ENCODE peak calls at places on chromosomes 11 and 22, in eight cellular contexts. One of them, this sample, is unnamed.

GRCh38 chr11:22338465-22338810 is 257 bp downstream of the SLC17A6 start:
- DNase-seq in epithelial cell of esophagus: no peak
- DNase-seq in fibroblast of the aortic adventitia: no peak
- DNase-seq in CD8-positive, alpha-beta T cell: no peak
- DNase-seq in brain microvascular endothelial cell: no peak
- DNase-seq in pancreas: no peak
- DNase-seq in AG09319: no peak
- DNase-seq in HFFc6: no peak
- DNase-seq in this sample: no peak

GRCh38 chr11:109123811-109124787 is 297.9 kb upstream of the C11orf87 start:
- DNase-seq in epithelial cell of esophagus: no peak
- DNase-seq in fibroblast of the aortic adventitia: peak; percentile 55
- DNase-seq in CD8-positive, alpha-beta T cell: no peak
- DNase-seq in brain microvascular endothelial cell: peak; percentile 15
- DNase-seq in pancreas: no peak
- DNase-seq in AG09319: no peak
- DNase-seq in HFFc6: no peak
- DNase-seq in this sample: no peak

GRCh38 chr11:115676768-115677167 is 172.6 kb upstream of the CADM1 start:
- DNase-seq in epithelial cell of esophagus: no peak
- DNase-seq in fibroblast of the aortic adventitia: no peak
- DNase-seq in CD8-positive, alpha-beta T cell: no peak
- DNase-seq in brain microvascular endothelial cell: peak; percentile 7
- DNase-seq in pancreas: no peak
- DNase-seq in AG09319: no peak
- DNase-seq in HFFc6: no peak
- DNase-seq in this sample: no peak

GRCh38 chr11:2313051-2313951 is 11.5 kb downstream of the TSPAN32 start:
- DNase-seq in epithelial cell of esophagus: no peak
- DNase-seq in fibroblast of the aortic adventitia: no peak
- DNase-seq in CD8-positive, alpha-beta T cell: no peak
- DNase-seq in brain microvascular endothelial cell: no peak
- DNase-seq in pancreas: peak; percentile 57
- DNase-seq in AG09319: no peak
- DNase-seq in HFFc6: no peak
- DNase-seq in this sample: no peak

GRCh38 chr11:78261869-78262637 is 73.3 kb downstream of the USP35 start:
- DNase-seq in epithelial cell of esophagus: no peak
- DNase-seq in fibroblast of the aortic adventitia: no peak
- DNase-seq in CD8-positive, alpha-beta T cell: no peak
- DNase-seq in brain microvascular endothelial cell: no peak
- DNase-seq in pancreas: no peak
- DNase-seq in AG09319: no peak
- DNase-seq in HFFc6: no peak
- DNase-seq in this sample: no peak

GRCh38 chr11:28697920-28698827 is 590.0 kb downstream of the METTL15 start:
- DNase-seq in epithelial cell of esophagus: peak; percentile 58
- DNase-seq in fibroblast of the aortic adventitia: peak; percentile 77
- DNase-seq in CD8-positive, alpha-beta T cell: no peak
- DNase-seq in brain microvascular endothelial cell: peak; percentile 43
- DNase-seq in pancreas: peak; percentile 82
- DNase-seq in AG09319: peak; percentile 3
- DNase-seq in HFFc6: no peak
- DNase-seq in this sample: no peak

GRCh38 chr11:61270354-61271070 is 24.6 kb downstream of the VWCE start:
- DNase-seq in epithelial cell of esophagus: peak; percentile 75
- DNase-seq in fibroblast of the aortic adventitia: peak; percentile 57
- DNase-seq in CD8-positive, alpha-beta T cell: no peak
- DNase-seq in brain microvascular endothelial cell: no peak
- DNase-seq in pancreas: no peak
- DNase-seq in AG09319: no peak
- DNase-seq in HFFc6: peak; percentile 67
- DNase-seq in this sample: no peak

GRCh38 chr11:62394825-62395538 is 23.9 kb upstream of the SCGB1A1 start:
- DNase-seq in epithelial cell of esophagus: peak; percentile 87
- DNase-seq in fibroblast of the aortic adventitia: peak; percentile 92
- DNase-seq in CD8-positive, alpha-beta T cell: peak; percentile 41
- DNase-seq in brain microvascular endothelial cell: peak; percentile 73
- DNase-seq in pancreas: peak; percentile 77
- DNase-seq in AG09319: peak; percentile 61
- DNase-seq in HFFc6: peak; percentile 76
- DNase-seq in this sample: no peak

GRCh38 chr22:19876941-19877625 is 22.4 kb upstream of the GNB1L start:
- DNase-seq in epithelial cell of esophagus: no peak
- DNase-seq in fibroblast of the aortic adventitia: no peak
- DNase-seq in CD8-positive, alpha-beta T cell: no peak
- DNase-seq in brain microvascular endothelial cell: no peak
- DNase-seq in pancreas: peak; percentile 46
- DNase-seq in AG09319: no peak
- DNase-seq in HFFc6: no peak
- DNase-seq in this sample: no peak

DNA sequence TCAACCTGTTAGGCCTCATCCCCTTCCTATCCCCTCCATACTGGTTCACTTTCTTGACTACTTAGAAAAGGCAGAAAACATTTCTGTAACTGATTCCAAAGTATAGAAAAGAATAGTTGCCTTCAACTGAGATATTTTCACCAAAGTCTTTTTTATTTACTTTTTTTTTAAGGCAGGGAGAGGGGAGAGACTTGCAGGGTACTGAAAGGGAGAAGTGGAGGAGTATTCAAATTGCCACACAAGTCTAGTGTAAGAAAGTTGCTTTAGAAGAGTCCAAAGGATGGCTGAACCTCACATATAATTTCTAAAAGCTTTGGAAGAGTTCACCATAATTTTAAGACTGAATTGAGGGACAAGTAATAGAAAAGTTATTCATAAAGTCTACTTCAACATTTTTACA is 6.3 kb downstream of the PHF21A start:
- DNase-seq in epithelial cell of esophagus: no peak
- DNase-seq in fibroblast of the aortic adventitia: no peak
- DNase-seq in CD8-positive, alpha-beta T cell: no peak
- DNase-seq in brain microvascular endothelial cell: no peak
- DNase-seq in pancreas: no peak
- DNase-seq in AG09319: no peak
- DNase-seq in HFFc6: no peak
- DNase-seq in this sample: no peak
- TF ChIP-seq CTCF in epithelial cell of esophagus: no peak
- TF ChIP-seq CTCF in fibroblast of the aortic adventitia: no peak
- TF ChIP-seq CTCF in CD8-positive, alpha-beta T cell: no peak
- TF ChIP-seq CTCF in brain microvascular endothelial cell: no peak
- TF ChIP-seq CTCF in pancreas: no peak
- TF ChIP-seq CTCF in AG09319: no peak
- TF ChIP-seq CTCF in HFFc6: no peak
- TF ChIP-seq CTCF in this sample: no peak

DNA sequence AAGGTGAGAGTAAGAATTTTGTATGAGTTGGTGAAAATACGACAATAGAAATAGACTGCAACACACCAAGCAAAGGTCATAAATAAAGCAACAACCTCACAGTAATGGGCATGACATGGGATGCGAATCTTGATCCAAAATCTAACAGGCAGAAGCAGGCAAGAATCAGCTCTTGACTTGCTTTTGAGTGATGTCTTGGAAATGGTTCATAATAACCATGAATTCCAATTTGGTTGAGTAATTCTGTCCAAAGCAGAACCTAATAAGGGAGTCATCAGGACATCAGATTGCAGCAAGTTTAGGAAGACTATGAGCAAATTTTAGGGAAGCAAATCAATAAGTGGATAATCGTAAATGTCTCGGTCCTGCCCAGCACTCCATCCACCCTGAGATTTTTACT is 224.0 kb upstream of the ISX start:
- DNase-seq in epithelial cell of esophagus: no peak
- DNase-seq in fibroblast of the aortic adventitia: no peak
- DNase-seq in CD8-positive, alpha-beta T cell: no peak
- DNase-seq in brain microvascular endothelial cell: no peak
- DNase-seq in pancreas: no peak
- DNase-seq in AG09319: no peak
- DNase-seq in HFFc6: no peak
- DNase-seq in this sample: no peak
- TF ChIP-seq CTCF in epithelial cell of esophagus: no peak
- TF ChIP-seq CTCF in fibroblast of the aortic adventitia: no peak
- TF ChIP-seq CTCF in CD8-positive, alpha-beta T cell: no peak
- TF ChIP-seq CTCF in brain microvascular endothelial cell: no peak
- TF ChIP-seq CTCF in pancreas: no peak
- TF ChIP-seq CTCF in AG09319: no peak
- TF ChIP-seq CTCF in HFFc6: no peak
- TF ChIP-seq CTCF in this sample: no peak

DNA sequence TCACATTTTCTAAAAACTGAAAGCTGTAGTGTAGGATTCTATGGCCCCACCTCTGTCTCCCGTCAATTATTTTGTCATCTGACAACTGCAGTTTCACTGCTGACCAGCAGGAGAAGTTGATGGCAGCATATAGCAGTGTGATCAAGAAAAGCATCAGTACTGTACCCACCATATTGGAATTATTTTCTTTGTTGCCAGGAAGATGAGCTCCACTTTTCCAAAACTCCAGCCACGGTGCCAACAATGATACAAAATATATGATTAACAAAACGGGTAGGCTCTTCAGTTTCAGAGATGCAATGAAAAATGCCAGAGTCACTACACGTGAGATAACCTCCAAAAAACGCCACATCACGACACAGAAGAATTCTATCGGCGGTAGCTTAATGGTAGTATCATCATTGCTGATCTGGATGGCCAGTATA is 41.3 kb downstream of the XKR3 start:
- DNase-seq in epithelial cell of esophagus: no peak
- DNase-seq in fibroblast of the aortic adventitia: no peak
- DNase-seq in CD8-positive, alpha-beta T cell: no peak
- DNase-seq in brain microvascular endothelial cell: no peak
- DNase-seq in pancreas: no peak
- DNase-seq in AG09319: no peak
- DNase-seq in HFFc6: no peak
- DNase-seq in this sample: no peak
- TF ChIP-seq CTCF in epithelial cell of esophagus: peak; percentile 30
- TF ChIP-seq CTCF in fibroblast of the aortic adventitia: peak; percentile 31
- TF ChIP-seq CTCF in CD8-positive, alpha-beta T cell: no peak
- TF ChIP-seq CTCF in brain microvascular endothelial cell: peak; percentile 22
- TF ChIP-seq CTCF in pancreas: no peak
- TF ChIP-seq CTCF in AG09319: peak; percentile 32
- TF ChIP-seq CTCF in HFFc6: peak; percentile 59
- TF ChIP-seq CTCF in this sample: peak; percentile 12

DNA sequence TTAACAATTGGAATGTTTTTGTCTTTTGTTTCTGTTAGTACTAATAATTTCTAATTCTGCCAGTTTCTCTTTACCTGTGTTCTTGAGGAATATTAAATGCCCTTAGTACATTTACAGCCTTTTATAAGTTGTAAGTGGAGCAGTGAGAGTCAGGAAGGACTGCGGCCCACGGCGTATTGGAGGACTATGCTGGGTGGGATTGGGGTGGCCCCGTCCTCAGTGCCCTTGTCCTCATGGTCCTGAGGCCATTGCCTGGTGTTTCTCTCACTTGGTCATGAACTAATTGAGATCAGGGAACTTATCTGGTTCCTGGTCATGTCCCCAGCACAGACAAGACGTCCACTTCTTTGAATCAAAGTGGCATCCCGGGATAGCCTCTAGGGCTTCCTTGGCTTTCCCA is 3.3 kb downstream of the TUB start:
- DNase-seq in epithelial cell of esophagus: no peak
- DNase-seq in fibroblast of the aortic adventitia: no peak
- DNase-seq in CD8-positive, alpha-beta T cell: no peak
- DNase-seq in brain microvascular endothelial cell: no peak
- DNase-seq in pancreas: peak; percentile 26
- DNase-seq in AG09319: no peak
- DNase-seq in HFFc6: no peak
- DNase-seq in this sample: no peak
- TF ChIP-seq CTCF in epithelial cell of esophagus: no peak
- TF ChIP-seq CTCF in fibroblast of the aortic adventitia: no peak
- TF ChIP-seq CTCF in CD8-positive, alpha-beta T cell: no peak
- TF ChIP-seq CTCF in brain microvascular endothelial cell: no peak
- TF ChIP-seq CTCF in pancreas: no peak
- TF ChIP-seq CTCF in AG09319: no peak
- TF ChIP-seq CTCF in HFFc6: no peak
- TF ChIP-seq CTCF in this sample: no peak

GRCh38 chr11:127471662-127472061 is 471.1 kb upstream of the KIRREL3 start:
- DNase-seq in epithelial cell of esophagus: no peak
- DNase-seq in fibroblast of the aortic adventitia: no peak
- DNase-seq in CD8-positive, alpha-beta T cell: no peak
- DNase-seq in brain microvascular endothelial cell: no peak
- DNase-seq in pancreas: no peak
- DNase-seq in AG09319: no peak
- DNase-seq in HFFc6: no peak
- DNase-seq in this sample: no peak
- TF ChIP-seq CTCF in epithelial cell of esophagus: no peak
- TF ChIP-seq CTCF in fibroblast of the aortic adventitia: no peak
- TF ChIP-seq CTCF in CD8-positive, alpha-beta T cell: no peak
- TF ChIP-seq CTCF in brain microvascular endothelial cell: no peak
- TF ChIP-seq CTCF in pancreas: no peak
- TF ChIP-seq CTCF in AG09319: no peak
- TF ChIP-seq CTCF in HFFc6: peak; percentile 53
- TF ChIP-seq CTCF in this sample: no peak

DNA sequence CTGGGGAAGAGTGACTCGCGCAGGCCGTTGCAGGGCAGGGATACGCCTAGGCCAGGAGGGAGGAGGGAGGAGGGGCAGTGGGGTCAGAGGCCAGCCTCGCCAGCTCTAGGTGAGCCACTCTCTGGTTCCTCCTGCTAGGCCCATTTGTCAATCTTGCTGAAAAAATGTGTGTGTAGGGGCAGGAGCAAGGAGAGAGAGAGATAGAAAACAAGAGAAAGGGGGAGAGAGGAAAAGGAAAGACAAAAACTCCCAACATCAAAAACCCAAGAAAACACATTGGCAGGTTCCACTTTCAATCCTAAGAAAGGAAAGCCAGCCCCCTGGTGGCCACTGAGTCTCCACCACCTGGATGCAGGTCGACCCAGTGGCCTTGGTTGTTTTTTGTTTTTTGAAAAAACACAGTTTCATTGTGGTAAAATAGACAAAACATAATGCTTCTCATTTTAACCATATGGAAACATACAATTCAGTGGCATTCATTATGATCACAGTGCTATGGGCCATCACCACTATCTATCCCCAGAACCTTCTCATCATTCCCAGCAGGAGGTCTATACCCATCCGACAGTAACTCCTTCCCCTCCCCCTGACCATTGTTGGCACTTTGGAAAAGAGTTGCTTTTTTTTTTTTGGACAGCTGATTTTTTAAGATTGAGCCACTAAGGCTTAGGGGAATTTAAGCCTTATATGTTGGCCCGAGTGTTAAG is 10.9 kb downstream of the OMP start:
- DNase-seq in epithelial cell of esophagus: peak; percentile 40
- DNase-seq in fibroblast of the aortic adventitia: peak; percentile 52
- DNase-seq in CD8-positive, alpha-beta T cell: no peak
- DNase-seq in brain microvascular endothelial cell: no peak
- DNase-seq in pancreas: no peak
- DNase-seq in AG09319: no peak
- DNase-seq in HFFc6: peak; percentile 35
- DNase-seq in this sample: no peak
- TF ChIP-seq CTCF in epithelial cell of esophagus: peak; percentile 68
- TF ChIP-seq CTCF in fibroblast of the aortic adventitia: peak; percentile 53
- TF ChIP-seq CTCF in CD8-positive, alpha-beta T cell: no peak
- TF ChIP-seq CTCF in brain microvascular endothelial cell: peak; percentile 87
- TF ChIP-seq CTCF in pancreas: peak; percentile 51
- TF ChIP-seq CTCF in AG09319: peak; percentile 57
- TF ChIP-seq CTCF in HFFc6: peak; percentile 87
- TF ChIP-seq CTCF in this sample: peak; percentile 42

GRCh38 chr11:75402002-75402773 is 2.9 kb downstream of the RPS3 start:
- DNase-seq in epithelial cell of esophagus: no peak
- DNase-seq in fibroblast of the aortic adventitia: no peak
- DNase-seq in CD8-positive, alpha-beta T cell: no peak
- DNase-seq in brain microvascular endothelial cell: no peak
- DNase-seq in pancreas: no peak
- DNase-seq in AG09319: no peak
- DNase-seq in HFFc6: no peak
- DNase-seq in this sample: no peak
- TF ChIP-seq CTCF in epithelial cell of esophagus: no peak
- TF ChIP-seq CTCF in fibroblast of the aortic adventitia: no peak
- TF ChIP-seq CTCF in CD8-positive, alpha-beta T cell: no peak
- TF ChIP-seq CTCF in brain microvascular endothelial cell: peak; percentile 19
- TF ChIP-seq CTCF in pancreas: no peak
- TF ChIP-seq CTCF in AG09319: no peak
- TF ChIP-seq CTCF in HFFc6: no peak
- TF ChIP-seq CTCF in this sample: no peak

GRCh38 chr22:50569041-50569459 is 6.3 kb upstream of the SYCE3 start:
- DNase-seq in epithelial cell of esophagus: no peak
- DNase-seq in fibroblast of the aortic adventitia: no peak
- DNase-seq in CD8-positive, alpha-beta T cell: peak; percentile 3
- DNase-seq in brain microvascular endothelial cell: no peak
- DNase-seq in pancreas: peak; percentile 68
- DNase-seq in AG09319: no peak
- DNase-seq in HFFc6: no peak
- DNase-seq in this sample: no peak
- TF ChIP-seq CTCF in epithelial cell of esophagus: no peak
- TF ChIP-seq CTCF in fibroblast of the aortic adventitia: no peak
- TF ChIP-seq CTCF in CD8-positive, alpha-beta T cell: no peak
- TF ChIP-seq CTCF in brain microvascular endothelial cell: no peak
- TF ChIP-seq CTCF in pancreas: no peak
- TF ChIP-seq CTCF in AG09319: no peak
- TF ChIP-seq CTCF in HFFc6: no peak
- TF ChIP-seq CTCF in this sample: no peak

This sample was measured in natural killer cell.